ENCODE peak calls at places on chromosomes 3 and 15, in eight cellular contexts. One of them, this sample, is unnamed.

GRCh38 chr15:99443056-99443756 is 122.6 kb upstream of the MEF2A start:
- DNase-seq in A549: no peak
- DNase-seq in MM.1S: no peak
- DNase-seq in amniotic epithelial cell: no peak
- DNase-seq in left colon: peak
- DNase-seq in iris pigment epithelial cell: no peak
- DNase-seq in nephron progenitor cell: no peak
- DNase-seq in H9: no peak
- DNase-seq in this sample: peak

GRCh38 chr3:39112535-39112934 is 5.1 kb downstream of the TTC21A start:
- DNase-seq in A549: no peak
- DNase-seq in MM.1S: no peak
- DNase-seq in amniotic epithelial cell: no peak
- DNase-seq in left colon: no peak
- DNase-seq in iris pigment epithelial cell: no peak
- DNase-seq in nephron progenitor cell: no peak
- DNase-seq in H9: no peak
- DNase-seq in this sample: no peak

GRCh38 chr3:142117052-142117451 is 32.3 kb downstream of the TFDP2 start:
- DNase-seq in A549: no peak
- DNase-seq in MM.1S: peak
- DNase-seq in amniotic epithelial cell: peak
- DNase-seq in left colon: peak
- DNase-seq in iris pigment epithelial cell: peak
- DNase-seq in nephron progenitor cell: no peak
- DNase-seq in H9: no peak
- DNase-seq in this sample: no peak

GRCh38 chr3:186534113-186534669 is 10.0 kb downstream of the CRYGS start:
- DNase-seq in A549: no peak
- DNase-seq in MM.1S: no peak
- DNase-seq in amniotic epithelial cell: no peak
- DNase-seq in left colon: no peak
- DNase-seq in iris pigment epithelial cell: no peak
- DNase-seq in nephron progenitor cell: no peak
- DNase-seq in H9: no peak
- DNase-seq in this sample: no peak

GRCh38 chr15:49135893-49136292 is 19.5 kb downstream of the COPS2 start:
- DNase-seq in A549: peak
- DNase-seq in MM.1S: no peak
- DNase-seq in amniotic epithelial cell: peak
- DNase-seq in left colon: no peak
- DNase-seq in iris pigment epithelial cell: peak
- DNase-seq in nephron progenitor cell: no peak
- DNase-seq in H9: no peak
- DNase-seq in this sample: no peak

GRCh38 chr3:86245360-86245759 is 745.6 kb downstream of the VGLL3 start:
- DNase-seq in A549: no peak
- DNase-seq in MM.1S: peak
- DNase-seq in amniotic epithelial cell: no peak
- DNase-seq in left colon: no peak
- DNase-seq in iris pigment epithelial cell: peak
- DNase-seq in nephron progenitor cell: no peak
- DNase-seq in H9: no peak
- DNase-seq in this sample: no peak

GRCh38 chr3:78728406-78729145 is 1039.2 kb downstream of the ROBO1 start:
- DNase-seq in A549: peak
- DNase-seq in MM.1S: no peak
- DNase-seq in amniotic epithelial cell: no peak
- DNase-seq in left colon: peak
- DNase-seq in iris pigment epithelial cell: peak
- DNase-seq in nephron progenitor cell: no peak
- DNase-seq in H9: no peak
- DNase-seq in this sample: peak

GRCh38 chr15:69082041-69082502 is 67.6 kb downstream of the NOX5 start:
- DNase-seq in A549: no peak
- DNase-seq in MM.1S: no peak
- DNase-seq in amniotic epithelial cell: peak
- DNase-seq in left colon: no peak
- DNase-seq in iris pigment epithelial cell: peak
- DNase-seq in nephron progenitor cell: no peak
- DNase-seq in H9: no peak
- DNase-seq in this sample: no peak

GRCh38 chr3:89306535-89306934 is 199.1 kb downstream of the EPHA3 start:
- DNase-seq in A549: no peak
- DNase-seq in MM.1S: no peak
- DNase-seq in amniotic epithelial cell: no peak
- DNase-seq in left colon: no peak
- DNase-seq in iris pigment epithelial cell: no peak
- DNase-seq in nephron progenitor cell: no peak
- DNase-seq in H9: no peak
- DNase-seq in this sample: no peak

GRCh38 chr15:56052389-56053045 is 59.1 kb upstream of the NEDD4 start:
- DNase-seq in A549: peak
- DNase-seq in MM.1S: peak
- DNase-seq in amniotic epithelial cell: peak
- DNase-seq in left colon: no peak
- DNase-seq in iris pigment epithelial cell: peak
- DNase-seq in nephron progenitor cell: no peak
- DNase-seq in H9: no peak
- DNase-seq in this sample: no peak

GRCh38 chr15:49462242-49462641 is 39.2 kb downstream of the FGF7 start:
- DNase-seq in A549: no peak
- DNase-seq in MM.1S: no peak
- DNase-seq in amniotic epithelial cell: no peak
- DNase-seq in left colon: no peak
- DNase-seq in iris pigment epithelial cell: no peak
- DNase-seq in nephron progenitor cell: no peak
- DNase-seq in H9: no peak
- DNase-seq in this sample: no peak

GRCh38 chr3:33787328-33788009 is 11.0 kb upstream of the PDCD6IP start:
- DNase-seq in A549: peak
- DNase-seq in MM.1S: peak
- DNase-seq in amniotic epithelial cell: peak
- DNase-seq in left colon: peak
- DNase-seq in iris pigment epithelial cell: peak
- DNase-seq in nephron progenitor cell: peak
- DNase-seq in H9: peak
- DNase-seq in this sample: peak

GRCh38 chr3:99962703-99963102 is 145.0 kb downstream of the CMSS1 start:
- DNase-seq in A549: no peak
- DNase-seq in MM.1S: no peak
- DNase-seq in amniotic epithelial cell: peak
- DNase-seq in left colon: no peak
- DNase-seq in iris pigment epithelial cell: peak
- DNase-seq in nephron progenitor cell: no peak
- DNase-seq in H9: no peak
- DNase-seq in this sample: no peak

GRCh38 chr3:12449889-12450682 is 34.2 kb upstream of the TSEN2 start:
- DNase-seq in A549: no peak
- DNase-seq in MM.1S: no peak
- DNase-seq in amniotic epithelial cell: no peak
- DNase-seq in left colon: no peak
- DNase-seq in iris pigment epithelial cell: no peak
- DNase-seq in nephron progenitor cell: no peak
- DNase-seq in H9: no peak
- DNase-seq in this sample: no peak

GRCh38 chr15:44676676-44677075 is 13.2 kb upstream of the SPG11 start:
- DNase-seq in A549: no peak
- DNase-seq in MM.1S: peak
- DNase-seq in amniotic epithelial cell: no peak
- DNase-seq in left colon: peak
- DNase-seq in iris pigment epithelial cell: no peak
- DNase-seq in nephron progenitor cell: no peak
- DNase-seq in H9: no peak
- DNase-seq in this sample: no peak

GRCh38 chr3:184176377-184177330 is 2.0 kb downstream of the AP2M1 start:
- DNase-seq in A549: peak
- DNase-seq in MM.1S: no peak
- DNase-seq in amniotic epithelial cell: peak
- DNase-seq in left colon: peak
- DNase-seq in iris pigment epithelial cell: peak
- DNase-seq in nephron progenitor cell: peak
- DNase-seq in H9: peak
- DNase-seq in this sample: peak

GRCh38 chr3:39000008-39000450 is 51.7 kb downstream of the SCN11A start:
- DNase-seq in A549: peak
- DNase-seq in MM.1S: peak
- DNase-seq in amniotic epithelial cell: peak
- DNase-seq in left colon: no peak
- DNase-seq in iris pigment epithelial cell: peak
- DNase-seq in nephron progenitor cell: no peak
- DNase-seq in H9: peak
- DNase-seq in this sample: no peak

GRCh38 chr3:11954312-11954934 is 49.8 kb upstream of the SYN2 start:
- DNase-seq in A549: no peak
- DNase-seq in MM.1S: no peak
- DNase-seq in amniotic epithelial cell: no peak
- DNase-seq in left colon: peak
- DNase-seq in iris pigment epithelial cell: no peak
- DNase-seq in nephron progenitor cell: no peak
- DNase-seq in H9: no peak
- DNase-seq in this sample: no peak

GRCh38 chr3:43893721-43894120 is 203.0 kb downstream of the ABHD5 start:
- DNase-seq in A549: peak
- DNase-seq in MM.1S: no peak
- DNase-seq in amniotic epithelial cell: no peak
- DNase-seq in left colon: no peak
- DNase-seq in iris pigment epithelial cell: peak
- DNase-seq in nephron progenitor cell: no peak
- DNase-seq in H9: no peak
- DNase-seq in this sample: no peak

GRCh38 chr3:132695422-132695821 is 26.8 kb downstream of the NPHP3 start:
- DNase-seq in A549: no peak
- DNase-seq in MM.1S: no peak
- DNase-seq in amniotic epithelial cell: no peak
- DNase-seq in left colon: no peak
- DNase-seq in iris pigment epithelial cell: peak
- DNase-seq in nephron progenitor cell: no peak
- DNase-seq in H9: no peak
- DNase-seq in this sample: no peak

GRCh38 chr3:39222939-39223338 is 30.5 kb upstream of the XIRP1 start:
- DNase-seq in A549: no peak
- DNase-seq in MM.1S: no peak
- DNase-seq in amniotic epithelial cell: no peak
- DNase-seq in left colon: no peak
- DNase-seq in iris pigment epithelial cell: no peak
- DNase-seq in nephron progenitor cell: no peak
- DNase-seq in H9: no peak
- DNase-seq in this sample: no peak

GRCh38 chr15:38562278-38562677 is 2.3 kb downstream of the RASGRP1 start:
- DNase-seq in A549: no peak
- DNase-seq in MM.1S: no peak
- DNase-seq in amniotic epithelial cell: no peak
- DNase-seq in left colon: no peak
- DNase-seq in iris pigment epithelial cell: no peak
- DNase-seq in nephron progenitor cell: no peak
- DNase-seq in H9: peak
- DNase-seq in this sample: no peak

GRCh38 chr15:82108489-82109078 is 62.8 kb upstream of the MEX3B start:
- DNase-seq in A549: peak
- DNase-seq in MM.1S: peak
- DNase-seq in amniotic epithelial cell: peak
- DNase-seq in left colon: peak
- DNase-seq in iris pigment epithelial cell: peak
- DNase-seq in nephron progenitor cell: peak
- DNase-seq in H9: peak
- DNase-seq in this sample: peak

GRCh38 chr3:28841436-28841835 is 439.4 kb upstream of the RBMS3 start:
- DNase-seq in A549: no peak
- DNase-seq in MM.1S: no peak
- DNase-seq in amniotic epithelial cell: no peak
- DNase-seq in left colon: no peak
- DNase-seq in iris pigment epithelial cell: no peak
- DNase-seq in nephron progenitor cell: no peak
- DNase-seq in H9: no peak
- DNase-seq in this sample: no peak

GRCh38 chr15:38683382-38684242 is 119.0 kb upstream of the RASGRP1 start:
- DNase-seq in A549: peak
- DNase-seq in MM.1S: peak
- DNase-seq in amniotic epithelial cell: peak
- DNase-seq in left colon: peak
- DNase-seq in iris pigment epithelial cell: peak
- DNase-seq in nephron progenitor cell: peak
- DNase-seq in H9: peak
- DNase-seq in this sample: peak

GRCh38 chr3:64291345-64291744 is 66.1 kb upstream of the PRICKLE2 start:
- DNase-seq in A549: peak
- DNase-seq in MM.1S: no peak
- DNase-seq in amniotic epithelial cell: peak
- DNase-seq in left colon: peak
- DNase-seq in iris pigment epithelial cell: peak
- DNase-seq in nephron progenitor cell: no peak
- DNase-seq in H9: no peak
- DNase-seq in this sample: no peak

GRCh38 chr3:151171145-151171544 is 31.9 kb downstream of the GPR171 start:
- DNase-seq in A549: no peak
- DNase-seq in MM.1S: peak
- DNase-seq in amniotic epithelial cell: no peak
- DNase-seq in left colon: no peak
- DNase-seq in iris pigment epithelial cell: peak
- DNase-seq in nephron progenitor cell: no peak
- DNase-seq in H9: no peak
- DNase-seq in this sample: no peak